ENCODE peak calls at places on chromosomes 4 and X, in seven cellular contexts. I is pancreas; X is esophagus squamous epithelium; Q is uterus; O is H1; P is CD8-positive, alpha-beta memory T cell; E is left lung. K is an unnamed sample. For H3K4me1, the result is how much of the 10 kb centered on the place peaks cover.

GRCh38 chr4:153553155-153553819 is 87.1 kb downstream of the TMEM131L start:
- DNase-seq in I (no peak), X (no peak), Q (no peak), O (no peak), P (no peak), E (no peak), K (no peak)

GRCh38 chr4:14862881-14863280 is 139.4 kb upstream of the CPEB2 start:
- DNase-seq in I (no peak), X (no peak), Q (no peak), O (no peak), P (no peak), E (peak), K (peak)

GRCh38 chrX:119784747-119785446 is 6.5 kb downstream of the RPL39 start:
- DNase-seq in I (no peak), X (no peak), Q (no peak), O (peak), P (peak), E (no peak), K (no peak)

GRCh38 chr4:23934915-23935314 is 45.1 kb upstream of the PPARGC1A start:
- DNase-seq in I (no peak), X (no peak), Q (no peak), O (no peak), P (no peak), E (no peak), K (peak)

GRCh38 chr4:64385177-64385549 is 24.1 kb downstream of the TECRL start:
- DNase-seq in I (no peak), X (no peak), Q (no peak), O (no peak), P (no peak), E (no peak), K (peak)

GRCh38 chr4:156584100-156584499 is 387.5 kb downstream of the PDGFC start:
- DNase-seq in I (no peak), X (no peak), Q (no peak), O (no peak), P (no peak), E (no peak), K (no peak)

GRCh38 chrX:98067611-98068010 is 1183.9 kb downstream of the RPA4 start:
- DNase-seq in I (no peak), X (no peak), Q (no peak), O (no peak), P (no peak), E (no peak), K (no peak)

GRCh38 chr4:13547563-13548041 is 3.3 kb upstream of the NKX3-2 start:
- DNase-seq in I (no peak), X (no peak), Q (no peak), O (peak), P (peak), E (peak), K (no peak)

GRCh38 chr4:157405070-157405469 is 184.5 kb downstream of the GRIA2 start:
- DNase-seq in I (no peak), X (no peak), Q (no peak), O (no peak), P (no peak), E (no peak), K (no peak)

GRCh38 chr4:74942251-74942917 is 9.5 kb downstream of the PARM1 start:
- DNase-seq in I (no peak), X (no peak), Q (no peak), O (no peak), P (no peak), E (no peak), K (no peak)

GRCh38 chrX:141669689-141670088 is 28.9 kb downstream of the SPANXD start:
- DNase-seq in I (no peak), X (no peak), Q (no peak), O (no peak), P (no peak), E (no peak), K (no peak)

GRCh38 chrX:130024127-130024526 is 41.7 kb downstream of the BCORL1 start:
- DNase-seq in I (no peak), X (peak), Q (peak), O (peak), P (peak), E (peak), K (peak)

GRCh38 chrX:88135735-88136134 is 611.3 kb upstream of the CPXCR1 start:
- DNase-seq in I (no peak), X (no peak), Q (no peak), O (no peak), P (no peak), E (no peak), K (no peak)

GRCh38 chr4:114025176-114025777 is 45.8 kb upstream of the ARSJ start:
- DNase-seq in I (no peak), X (no peak), Q (no peak), O (no peak), P (no peak), E (no peak), K (no peak)

GRCh38 chr4:83216856-83217683 is 67.5 kb downstream of the COQ2 start:
- DNase-seq in I (no peak), X (no peak), Q (no peak), O (no peak), P (peak), E (no peak), K (no peak)

GRCh38 chr4:130563185-130563890 is 1467.4 kb downstream of the C4orf33 start:
- DNase-seq in I (peak), X (no peak), Q (no peak), O (peak), P (no peak), E (peak), K (peak)

GRCh38 chr4:22052076-22052475 is 103.5 kb upstream of the KCNIP4 start:
- DNase-seq in I (no peak), X (no peak), Q (no peak), O (no peak), P (no peak), E (no peak), K (no peak)

GRCh38 chr4:111113591-111113990 is 490.7 kb upstream of the PITX2 start:
- DNase-seq in I (no peak), X (no peak), Q (no peak), O (no peak), P (no peak), E (no peak), K (no peak)

GRCh38 chrX:27767387-27767786 is 40.4 kb upstream of the MAGEB10 start:
- DNase-seq in I (no peak), X (no peak), Q (no peak), O (no peak), P (no peak), E (no peak), K (no peak)

GRCh38 chrX:149469406-149469805 is 35.7 kb downstream of the IDS start:
- DNase-seq in I (no peak), X (no peak), Q (no peak), O (no peak), P (no peak), E (no peak), K (no peak)

GRCh38 chr4:176193126-176193525 is 2.3 kb downstream of the SPATA4 start:
- DNase-seq in I (no peak), X (no peak), Q (no peak), O (no peak), P (no peak), E (no peak), K (no peak)

GRCh38 chrX:24482823-24483410 is 17.8 kb downstream of the PDK3 start:
- DNase-seq in I (no peak), X (no peak), Q (no peak), O (no peak), P (no peak), E (no peak), K (no peak)

GRCh38 chr4:86557526-86557925 is 36.6 kb upstream of the PTPN13 start:
- DNase-seq in I (no peak), X (no peak), Q (no peak), O (no peak), P (no peak), E (no peak), K (no peak)

GRCh38 chrX:50718791-50719190 is 95.2 kb downstream of the SHROOM4 start:
- DNase-seq in I (no peak), X (no peak), Q (no peak), O (no peak), P (no peak), E (no peak), K (no peak)

GRCh38 chr4:102867278-102868152 is 1.3 kb upstream of the CISD2 start:
- DNase-seq in I (no peak), X (no peak), Q (no peak), O (no peak), P (no peak), E (no peak), K (no peak)

GRCh38 chr4:102869569-102870227 is 906 bp downstream of the CISD2 start:
- DNase-seq in I (no peak), X (no peak), Q (no peak), O (no peak), P (no peak), E (no peak), K (no peak)

GRCh38 chr4:102871772-102872171 is 3.0 kb downstream of the CISD2 start:
- DNase-seq in I (no peak), X (no peak), Q (no peak), O (no peak), P (no peak), E (no peak), K (no peak)

GRCh38 chr4:102868782-102869568 is at the start of gene CISD2:
- DNase-seq in I (peak), X (peak), Q (peak), O (peak), P (peak), E (peak), K (peak)

GRCh38 chr4:102868153-102868781 is 525 bp upstream of the CISD2 start:
- DNase-seq in I (no peak), X (no peak), Q (peak), O (no peak), P (no peak), E (no peak), K (peak)
- H3K4me1 ChIP-seq in I (under half), X (under half), Q (under half), O (under half), P (under half), E (under half), K (under half)

GRCh38 chr4:3706111-3706511 is 60.1 kb upstream of the ADRA2C start:
- DNase-seq in I (no peak), X (no peak), Q (no peak), O (no peak), P (no peak), E (peak), K (peak)
- H3K4me1 ChIP-seq in I (under half), X (under half), Q (under half), O (under half), P (under half), E (under half), K (under half)

GRCh38 chrX:118153270-118153669 is 36.7 kb upstream of the KLHL13 start:
- DNase-seq in I (no peak), X (no peak), Q (no peak), O (no peak), P (no peak), E (no peak), K (no peak)

GRCh38 chrX:118148737-118149136 is 32.1 kb upstream of the KLHL13 start:
- DNase-seq in I (no peak), X (no peak), Q (no peak), O (no peak), P (no peak), E (no peak), K (no peak)

GRCh38 chrX:118156254-118156952 is 39.8 kb upstream of the KLHL13 start:
- DNase-seq in I (no peak), X (no peak), Q (no peak), O (no peak), P (no peak), E (no peak), K (no peak)

GRCh38 chrX:118156953-118157608 is 40.5 kb upstream of the KLHL13 start:
- DNase-seq in I (no peak), X (no peak), Q (no peak), O (no peak), P (no peak), E (no peak), K (no peak)

GRCh38 chrX:118152721-118153120 is 36.1 kb upstream of the KLHL13 start:
- DNase-seq in I (no peak), X (no peak), Q (no peak), O (no peak), P (no peak), E (no peak), K (no peak)
- H3K4me1 ChIP-seq in I (under half), X (under half), Q (under half), O (under half), P (under half), E (under half), K (under half)

GRCh38 chrX:109841869-109842579 is 109.0 kb upstream of the ACSL4 start:
- DNase-seq in I (no peak), X (no peak), Q (no peak), O (no peak), P (no peak), E (no peak), K (no peak)
- H3K4me1 ChIP-seq in I (under half), X (under half), Q (under half), O (under half), P (under half), E (under half), K (under half)

DNA sequence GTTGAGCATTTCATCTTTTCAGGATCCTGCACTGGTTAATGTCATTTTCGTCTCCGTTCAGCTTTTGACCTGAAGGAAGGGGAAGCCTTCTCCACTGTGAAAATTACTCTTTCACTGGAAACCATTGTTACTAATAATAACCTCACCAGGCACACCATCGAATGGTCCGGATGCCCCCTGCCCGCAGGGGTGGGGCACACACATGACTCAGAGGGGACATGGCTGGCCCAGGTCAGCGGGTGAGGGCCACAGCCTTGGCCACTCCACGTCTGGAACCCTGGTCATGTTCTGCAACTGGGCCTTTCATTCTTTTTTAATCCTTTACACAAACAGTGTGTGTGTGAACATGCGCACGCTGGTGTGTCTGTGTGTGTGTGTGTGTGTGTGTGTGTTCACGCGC is 191.8 kb downstream of the BCOR start:
- DNase-seq in I (peak), X (no peak), Q (no peak), O (no peak), P (no peak), E (no peak), K (no peak)
- H3K4me1 ChIP-seq in I (under half), X (under half), Q (under half), O (under half), P (under half), E (under half), K (under half)

DNA sequence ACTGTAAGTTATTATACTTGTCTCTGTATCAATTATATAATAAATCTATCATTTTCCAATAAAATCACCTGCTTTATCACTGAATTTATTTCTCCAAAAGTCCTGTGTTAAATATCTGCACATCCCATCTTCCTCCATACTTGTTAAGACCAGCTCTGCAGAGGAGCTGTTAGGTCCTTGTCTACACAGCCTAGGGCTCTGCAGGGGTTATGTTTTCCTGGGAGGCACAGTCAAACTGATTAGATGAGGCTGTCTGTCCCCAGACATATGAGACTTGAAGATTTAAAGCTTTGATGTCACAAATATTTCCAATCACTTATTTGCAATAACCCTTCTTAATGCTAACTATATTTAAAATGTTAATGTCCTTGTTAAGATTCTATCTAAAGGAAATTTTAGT is 446.8 kb downstream of the TRAM1L1 start:
- DNase-seq in I (no peak), X (no peak), Q (no peak), O (no peak), P (no peak), E (no peak), K (no peak)
- H3K4me1 ChIP-seq in I (under half), X (under half), Q (under half), O (under half), P (under half), E (under half), K (under half)

DNA sequence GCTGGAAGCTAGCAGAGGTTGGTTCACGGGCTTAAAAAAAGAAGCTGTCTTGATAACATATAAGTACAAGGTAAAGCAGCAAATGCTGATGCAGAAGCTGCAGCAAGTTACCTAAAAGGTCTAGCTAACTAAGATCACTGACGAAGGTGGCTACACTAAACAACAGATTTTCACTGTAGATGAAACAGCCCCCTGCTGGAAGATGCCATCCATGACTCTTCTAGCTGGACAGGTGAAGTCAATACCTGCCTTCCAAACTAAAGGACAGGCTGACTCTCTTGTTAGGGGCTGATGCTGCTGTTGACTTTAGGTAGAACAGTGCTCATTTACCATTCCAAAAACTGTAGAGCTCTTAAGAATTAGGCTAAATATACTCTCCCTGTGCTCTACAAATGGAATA is 99.5 kb downstream of the FBXW7 start:
- DNase-seq in I (no peak), X (no peak), Q (no peak), O (no peak), P (no peak), E (no peak), K (no peak)
- H3K4me1 ChIP-seq in I (under half), X (under half), Q (under half), O (under half), P (under half), E (under half), K (under half)

K was measured in psoas muscle.